ENCODE peak calls at places on chromosome 1, in ten cellular contexts. X is GM23338, O is SK-N-SH, D is fibroblast of lung, L is right atrium auricular region, I is IMR-90, Z is BJ, E is AG04450, K is RWPE2, S is OCI-LY7. M is an unnamed sample.

GRCh38 chr1:33488624-33489023 is 16.2 kb downstream of the ZSCAN20 start:
- DNase-seq in X (no peak), O (no peak), D (no peak), L (no peak), I (no peak), Z (no peak), E (no peak), K (no peak), S (no peak), M (no peak)

GRCh38 chr1:237851209-237851845 is 39.4 kb downstream of the ZP4 start:
- DNase-seq in X (peak; percentile 91), O (peak; percentile 50), D (peak; percentile 55), L (no peak), I (peak; percentile 35), Z (no peak), E (no peak), K (no peak), S (peak; percentile 24), M (peak; percentile 48)

GRCh38 chr1:197619008-197619640 is 156.2 kb downstream of the DENND1B start:
- DNase-seq in X (peak; percentile 30), O (no peak), D (peak; percentile 26), L (no peak), I (peak; percentile 48), Z (peak; percentile 4), E (no peak), K (no peak), S (peak; percentile 51), M (peak; percentile 50)

GRCh38 chr1:8427493-8427892 is 109.6 kb downstream of the SLC45A1 start:
- DNase-seq in X (no peak), O (no peak), D (no peak), L (no peak), I (no peak), Z (no peak), E (no peak), K (no peak), S (peak; percentile 97), M (peak; percentile 12)

GRCh38 chr1:15064217-15064929 is 89.2 kb upstream of the TMEM51 start:
- DNase-seq in X (no peak), O (no peak), D (no peak), L (no peak), I (no peak), Z (no peak), E (no peak), K (no peak), S (no peak), M (no peak)

GRCh38 chr1:203182377-203182927 is 4.1 kb downstream of the CHI3L1 start:
- DNase-seq in X (no peak), O (no peak), D (no peak), L (no peak), I (no peak), Z (no peak), E (no peak), K (no peak), S (no peak), M (no peak)

GRCh38 chr1:29123871-29124365 is at the start of gene TMEM200B:
- DNase-seq in X (peak; percentile 28), O (peak; percentile 58), D (no peak), L (no peak), I (no peak), Z (no peak), E (no peak), K (no peak), S (no peak), M (no peak)

GRCh38 chr1:78577257-78578100 is 42.8 kb upstream of the IFI44L start:
- DNase-seq in X (no peak), O (peak; percentile 9), D (no peak), L (no peak), I (peak; percentile 25), Z (peak; percentile 10), E (no peak), K (no peak), S (no peak), M (no peak)

GRCh38 chr1:212667223-212668139 is 32.2 kb downstream of the BATF3 start:
- DNase-seq in X (peak; percentile 39), O (peak; percentile 92), D (peak; percentile 94), L (peak; percentile 78), I (peak; percentile 97), Z (peak; percentile 99), E (peak; percentile 79), K (no peak), S (peak; percentile 35), M (peak; percentile 96)

GRCh38 chr1:48471603-48472576 is at the start of gene SPATA6:
- DNase-seq in X (peak; percentile 98), O (peak; percentile 97), D (peak; percentile 89), L (peak; percentile 97), I (peak; percentile 91), Z (peak; percentile 47), E (peak; percentile 89), K (peak; percentile 93), S (peak; percentile 93), M (peak; percentile 97)

GRCh38 chr1:207565546-207566468 is 69.8 kb downstream of the CR1 start:
- DNase-seq in X (peak; percentile 57), O (no peak), D (no peak), L (no peak), I (no peak), Z (no peak), E (no peak), K (no peak), S (peak; percentile 12), M (peak; percentile 27)

GRCh38 chr1:18651727-18652126 is 21.1 kb downstream of the PAX7 start:
- DNase-seq in X (peak; percentile 89), O (no peak), D (no peak), L (no peak), I (no peak), Z (no peak), E (no peak), K (no peak), S (peak; percentile 89), M (no peak)

GRCh38 chr1:43373034-43373940 is 5.5 kb upstream of the ELOVL1 start:
- DNase-seq in X (no peak), O (no peak), D (peak; percentile 87), L (no peak), I (peak; percentile 88), Z (peak; percentile 46), E (no peak), K (no peak), S (no peak), M (peak; percentile 64)

GRCh38 chr1:119611701-119612113 is 36.4 kb downstream of the ZNF697 start:
- DNase-seq in X (peak; percentile 96), O (peak; percentile 70), D (no peak), L (peak; percentile 71), I (no peak), Z (no peak), E (no peak), K (peak; percentile 74), S (peak; percentile 59), M (peak; percentile 65)

GRCh38 chr1:182410620-182411273 is 10.3 kb upstream of the TEDDM1 start:
- DNase-seq in X (no peak), O (no peak), D (no peak), L (no peak), I (no peak), Z (no peak), E (no peak), K (no peak), S (no peak), M (no peak)

GRCh38 chr1:182406006-182406405 is 5.5 kb upstream of the TEDDM1 start:
- DNase-seq in X (no peak), O (no peak), D (no peak), L (no peak), I (no peak), Z (no peak), E (no peak), K (no peak), S (no peak), M (no peak)

GRCh38 chr1:182410138-182410537 is 9.7 kb upstream of the TEDDM1 start:
- DNase-seq in X (no peak), O (no peak), D (no peak), L (no peak), I (no peak), Z (no peak), E (no peak), K (no peak), S (no peak), M (no peak)

GRCh38 chr1:182407724-182408123 is 7.3 kb upstream of the TEDDM1 start:
- DNase-seq in X (no peak), O (no peak), D (no peak), L (no peak), I (no peak), Z (no peak), E (no peak), K (no peak), S (no peak), M (no peak)

GRCh38 chr1:182408435-182409070 is 8.1 kb upstream of the TEDDM1 start:
- DNase-seq in X (no peak), O (no peak), D (no peak), L (no peak), I (no peak), Z (no peak), E (no peak), K (no peak), S (no peak), M (no peak)
- TF ChIP-seq CTCF in X (peak; percentile 17), O (no peak), D (no peak), L (no peak), I (no peak), Z (no peak), E (no peak), K (no peak), S (no peak), M (no peak)

GRCh38 chr1:106749906-106750305 is 306.6 kb upstream of the PRMT6 start:
- DNase-seq in X (no peak), O (no peak), D (no peak), L (no peak), I (no peak), Z (no peak), E (no peak), K (no peak), S (no peak), M (no peak)
- H3K4me3 ChIP-seq in X (no peak overlapping the region), O (no peak overlapping the region), D (no peak overlapping the region), L (no peak overlapping the region), I (no peak overlapping the region), Z (no peak overlapping the region), E (no peak overlapping the region), K (no peak overlapping the region), S (no peak overlapping the region), M (no peak overlapping the region)

GRCh38 chr1:50471967-50472366 is 48.7 kb upstream of the DMRTA2 start:
- DNase-seq in X (peak; percentile 40), O (no peak), D (no peak), L (no peak), I (no peak), Z (no peak), E (no peak), K (no peak), S (no peak), M (no peak)
- TF ChIP-seq CTCF in X (peak; percentile 20), O (no peak), D (no peak), L (no peak), I (no peak), Z (no peak), E (no peak), K (no peak), S (no peak), M (no peak)

DNA sequence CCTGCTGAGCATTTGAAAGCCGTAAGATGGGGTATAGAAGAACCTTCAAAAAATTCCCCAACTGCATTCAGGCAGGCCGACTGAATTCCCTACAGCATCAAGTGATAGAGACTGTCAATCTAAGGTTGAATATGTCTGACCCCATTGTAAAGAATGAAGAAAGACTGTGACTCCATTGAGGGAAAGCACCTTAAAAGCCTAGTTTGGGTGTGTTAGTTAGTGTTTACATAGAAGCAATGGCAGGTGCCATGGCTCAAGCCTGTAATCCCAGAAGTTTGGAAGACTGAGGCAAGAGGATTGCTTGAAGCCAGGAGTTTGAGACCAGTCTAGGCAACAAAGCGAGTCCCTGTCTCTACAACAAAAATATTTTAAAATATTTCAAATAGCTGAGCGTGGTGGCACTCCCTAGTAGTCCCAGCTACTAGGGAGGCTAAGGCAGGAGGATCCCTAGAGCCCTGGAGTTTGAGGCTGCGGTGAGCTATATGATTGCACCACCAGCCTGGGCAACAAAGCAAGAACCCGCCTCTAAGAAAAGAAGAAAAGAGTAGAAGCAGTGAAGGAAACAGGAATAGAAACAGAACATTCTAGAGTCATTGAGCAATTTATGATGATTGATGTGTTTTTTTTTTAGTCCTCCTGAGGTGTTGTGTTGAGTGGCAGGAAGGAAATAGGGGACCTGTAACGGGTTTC is 15.4 kb downstream of the POLR3GL start:
- DNase-seq in X (no peak), O (no peak), D (no peak), L (no peak), I (no peak), Z (no peak), E (no peak), K (no peak), S (peak; percentile 74), M (peak; percentile 58)
- H3K4me3 ChIP-seq in X (peak overlapping the region; percentile 8), O (no peak overlapping the region), D (peak overlapping the region; percentile 28), L (no peak overlapping the region), I (no peak overlapping the region), Z (no peak overlapping the region), E (no peak overlapping the region), K (no peak overlapping the region), S (peak overlapping the region; percentile 38), M (no peak overlapping the region)